ENCODE peak calls at places on chromosomes 12 and 14, in five cellular contexts. Q, D, F, S and R are unnamed samples.

GRCh38 chr14:95264271-95264973 is 55.3 kb downstream of the CLMN start:
- DNase-seq in F (no peak), S (no peak), Q (no peak), D (no peak), R (no peak)

GRCh38 chr12:80512781-80513180 is 68.7 kb downstream of the PTPRQ start:
- DNase-seq in D (no peak), S (no peak), F (no peak), Q (no peak), R (peak; percentile 40)

GRCh38 chr14:64195194-64195593 is 99.0 kb downstream of the ESR2 start:
- DNase-seq in D (no peak), F (peak; percentile 32), Q (no peak), S (no peak), R (no peak)

GRCh38 chr12:532908-533565 is 73.3 kb downstream of the B4GALNT3 start:
- DNase-seq in D (no peak), F (no peak), Q (no peak), S (no peak), R (no peak)

GRCh38 chr14:54182419-54183040 is 214.3 kb upstream of the CDKN3 start:
- DNase-seq in Q (no peak), D (peak; percentile 33), F (no peak), S (no peak), R (no peak)

GRCh38 chr12:9742665-9743064 is 9.8 kb upstream of the CLECL1 start:
- DNase-seq in D (no peak), Q (no peak), F (no peak), S (no peak), R (no peak)

GRCh38 chr12:71626768-71627167 is 36.9 kb downstream of the ZFC3H1 start:
- DNase-seq in S (no peak), F (no peak), Q (no peak), D (peak; percentile 45), R (no peak)

GRCh38 chr12:74021937-74022336 is 515.7 kb upstream of the ATXN7L3B start:
- DNase-seq in D (peak; percentile 50), Q (peak; percentile 22), F (no peak), S (peak; percentile 74), R (peak; percentile 91)

GRCh38 chr12:82625523-82625922 is 61.2 kb upstream of the TMTC2 start:
- DNase-seq in Q (no peak), F (no peak), S (no peak), D (no peak), R (peak; percentile 12)

GRCh38 chr12:56385873-56386272 is 23.2 kb upstream of the APOF start:
- DNase-seq in D (no peak), F (no peak), Q (no peak), S (peak; percentile 65), R (no peak)

GRCh38 chr12:113260127-113260526 is 38.9 kb downstream of the TPCN1 start:
- DNase-seq in S (no peak), D (no peak), F (no peak), Q (no peak), R (no peak)

GRCh38 chr12:3158851-3159465 is 81.8 kb downstream of the TSPAN9 start:
- DNase-seq in Q (no peak), F (no peak), S (no peak), D (no peak), R (no peak)

GRCh38 chr12:123971770-123972447 is 722 bp downstream of the CCDC92 start:
- DNase-seq in D (peak; percentile 58), S (peak; percentile 52), Q (peak; percentile 52), F (no peak), R (peak; percentile 98)

GRCh38 chr14:104795781-104796681 is 483 bp upstream of the AKT1 start:
- DNase-seq in S (peak; percentile 67), Q (peak; percentile 67), F (no peak), D (peak; percentile 60), R (peak; percentile 54)

DNA sequence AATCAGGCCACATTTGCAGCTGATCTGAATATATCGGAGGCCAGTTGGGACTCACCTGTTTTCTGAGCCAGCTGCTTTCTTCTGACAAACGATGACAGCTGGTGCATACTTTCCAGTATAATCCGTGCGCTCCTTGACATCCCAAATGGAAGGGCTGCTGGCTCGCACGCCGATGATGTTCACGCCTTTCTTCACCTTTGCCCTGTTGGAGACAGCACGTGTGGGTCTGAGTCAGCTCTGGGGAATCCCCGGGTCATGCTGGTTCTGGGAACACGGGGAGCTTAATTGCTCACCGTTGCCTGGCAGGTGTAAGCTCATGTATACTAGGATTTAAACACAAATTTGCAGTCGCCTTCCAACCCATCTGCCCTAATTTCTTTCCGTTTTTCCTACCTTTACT is 372.8 kb downstream of the TMEM132D start:
- DNase-seq in S (no peak), F (no peak), Q (no peak), D (peak; percentile 2), R (peak; percentile 8)
- TF ChIP-seq JUNB in S (no peak), F (no peak), Q (no peak), D (no peak), R (no peak)

GRCh38 chr14:61530896-61531295 is 164.4 kb upstream of the HIF1A start:
- DNase-seq in S (no peak), F (no peak), D (no peak), Q (no peak), R (no peak)

GRCh38 chr14:61531741-61532505 is 163.4 kb upstream of the HIF1A start:
- DNase-seq in D (no peak), F (no peak), Q (no peak), S (no peak), R (no peak)

GRCh38 chr14:61528591-61529021 is 166.7 kb upstream of the HIF1A start:
- DNase-seq in Q (no peak), F (no peak), D (no peak), S (no peak), R (no peak)

GRCh38 chr14:61532818-61533217 is 162.5 kb upstream of the HIF1A start:
- DNase-seq in D (no peak), F (no peak), Q (no peak), S (no peak), R (no peak)

DNA sequence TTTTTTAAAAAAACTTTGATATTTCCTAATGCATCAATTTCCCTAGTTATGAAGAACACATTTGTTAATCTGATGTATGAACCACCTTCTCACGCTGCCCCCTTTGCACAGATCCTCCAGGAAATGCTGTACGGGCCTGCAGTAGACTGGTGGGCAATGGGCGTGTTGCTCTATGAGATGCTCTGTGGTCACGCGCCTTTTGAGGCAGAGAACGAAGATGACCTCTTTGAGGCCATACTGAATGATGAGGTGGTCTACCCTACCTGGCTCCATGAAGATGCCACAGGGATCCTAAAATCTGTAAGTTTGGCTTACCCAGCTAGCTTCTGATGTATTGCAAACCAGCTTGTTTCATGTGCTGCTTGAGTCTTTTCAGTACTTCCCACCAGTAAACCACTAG is 165.0 kb upstream of the HIF1A start:
- DNase-seq in S (no peak), Q (no peak), D (no peak), F (no peak), R (no peak)
- H3K4me1 ChIP-seq in S (peaks cover 12% of the 10 kb centered on the region), Q (peaks cover 83% of the 10 kb centered on the region), D (peaks cover 67% of the 10 kb centered on the region), F (peaks cover 5% of the 10 kb centered on the region), R (no peaks in the 10 kb centered on the region)

GRCh38 chr14:50342211-50343080 is 30.3 kb downstream of the DMAC2L start:
- DNase-seq in Q (peak; percentile 21), D (peak; percentile 66), F (no peak), S (peak; percentile 90), R (peak; percentile 68)
- TF ChIP-seq CTCF in Q (peak; percentile 27), D (peak; percentile 86), F (peak; percentile 67), S (peak; percentile 74), R (peak; percentile 70)

GRCh38 chr12:6961278-6961694 is 9.2 kb downstream of the PHB2 start:
- DNase-seq in D (no peak), S (peak; percentile 70), Q (no peak), F (no peak), R (no peak)
- TF ChIP-seq JUNB in D (no peak), S (no peak), Q (no peak), F (peak; percentile 40), R (no peak)

DNA sequence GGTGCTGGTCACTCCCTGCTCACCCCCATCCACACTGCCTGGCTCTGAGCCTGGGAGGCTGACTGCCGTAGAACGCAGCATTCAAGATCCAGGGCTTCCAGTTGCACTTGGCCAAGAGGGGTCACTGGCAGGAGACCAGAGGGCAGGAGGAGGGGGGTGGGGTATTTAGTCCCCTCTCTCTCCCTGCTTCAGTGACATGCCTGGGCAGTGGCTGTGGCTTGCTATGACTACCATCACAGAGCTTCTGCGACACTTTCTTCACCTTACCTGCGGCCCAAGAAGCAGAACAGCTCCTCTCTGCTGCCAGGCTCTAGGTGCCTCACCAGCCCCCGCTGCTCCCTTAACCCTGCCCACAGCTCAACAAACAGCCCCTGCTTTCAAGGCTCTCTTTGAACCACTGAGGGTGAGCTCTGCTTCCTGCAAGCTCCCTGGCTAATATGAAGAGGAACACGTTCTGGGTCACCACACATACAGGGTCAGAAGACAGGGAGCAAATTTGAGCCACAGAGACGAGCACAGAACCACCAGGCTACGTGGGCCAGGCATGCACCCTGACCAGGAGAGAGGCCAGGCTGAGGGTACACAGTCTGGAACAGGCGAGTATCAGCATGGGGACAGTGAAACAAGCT is 55.7 kb downstream of the ITPK1 start:
- DNase-seq in D (no peak), Q (no peak), F (no peak), S (no peak), R (peak; percentile 58)
- H3K4me1 ChIP-seq in D (peaks cover 51% of the 10 kb centered on the region), Q (peaks cover 47% of the 10 kb centered on the region), F (peaks cover 46% of the 10 kb centered on the region), S (peaks cover 5% of the 10 kb centered on the region), R (peaks cover 5% of the 10 kb centered on the region)